ENCODE peak calls at places on chromosomes 12 and 14, in five cellular contexts. E is suprapubic skin, J is body of pancreas, G is gastrocnemius medialis, L is spleen. P is an unnamed sample. For H3K4me1, the result is how much of the 10 kb centered on the place peaks cover.

GRCh38 chr14:76091036-76091435 is 60.7 kb upstream of the GPATCH2L start:
- DNase-seq in E (peak), J (peak), G (peak), L (no peak), P (peak)

GRCh38 chr12:6534914-6535696 is 788 bp downstream of the GAPDH start:
- DNase-seq in E (peak), J (peak), G (peak), L (peak), P (peak)

GRCh38 chr14:73786632-73786941 is 65.0 kb upstream of the PTGR2 start:
- DNase-seq in E (no peak), J (peak), G (no peak), L (no peak), P (no peak)

GRCh38 chr14:33859306-33859705 is 91.6 kb downstream of the EGLN3 start:
- DNase-seq in E (no peak), J (no peak), G (no peak), L (no peak), P (no peak)

GRCh38 chr14:100246809-100247428 is 8.0 kb downstream of the YY1 start:
- DNase-seq in E (no peak), J (no peak), G (no peak), L (no peak), P (no peak)

GRCh38 chr14:50954811-50955372 is 10.6 kb upstream of the PYGL start:
- DNase-seq in E (no peak), J (no peak), G (no peak), L (no peak), P (no peak)

GRCh38 chr14:59679872-59680271 is 103.3 kb upstream of the CCDC175 start:
- DNase-seq in E (no peak), J (no peak), G (no peak), L (no peak), P (no peak)

GRCh38 chr12:108461071-108461670 is 53.9 kb upstream of the FICD start:
- DNase-seq in E (no peak), J (no peak), G (no peak), L (no peak), P (no peak)

GRCh38 chr12:127241056-127241830 is 1025.7 kb upstream of the TMEM132C start:
- DNase-seq in E (no peak), J (no peak), G (peak), L (no peak), P (no peak)

GRCh38 chr12:128940974-128941373 is 87.7 kb downstream of the GLT1D1 start:
- DNase-seq in E (no peak), J (no peak), G (no peak), L (no peak), P (no peak)

GRCh38 chr12:63913929-63914328 is 69.4 kb downstream of the SRGAP1 start:
- DNase-seq in E (no peak), J (no peak), G (no peak), L (no peak), P (no peak)
- H3K4me1 ChIP-seq in E (under half), J (half or more), G (under half), L (half or more), P (under half)

GRCh38 chr14:82385043-82385442 is 851.4 kb upstream of the SEL1L start:
- DNase-seq in E (no peak), J (peak), G (no peak), L (no peak), P (no peak)
- H3K27ac ChIP-seq in E (no peak), J (no peak), G (no peak), L (no peak), P (no peak)

GRCh38 chr14:68359862-68360552 is 432.9 kb downstream of the ZFP36L1 start:
- DNase-seq in E (no peak), J (peak), G (peak), L (no peak), P (peak)
- TF ChIP-seq POLR2A in E (no peak), J (no peak), G (no peak), L (no peak), P (no peak)

DNA sequence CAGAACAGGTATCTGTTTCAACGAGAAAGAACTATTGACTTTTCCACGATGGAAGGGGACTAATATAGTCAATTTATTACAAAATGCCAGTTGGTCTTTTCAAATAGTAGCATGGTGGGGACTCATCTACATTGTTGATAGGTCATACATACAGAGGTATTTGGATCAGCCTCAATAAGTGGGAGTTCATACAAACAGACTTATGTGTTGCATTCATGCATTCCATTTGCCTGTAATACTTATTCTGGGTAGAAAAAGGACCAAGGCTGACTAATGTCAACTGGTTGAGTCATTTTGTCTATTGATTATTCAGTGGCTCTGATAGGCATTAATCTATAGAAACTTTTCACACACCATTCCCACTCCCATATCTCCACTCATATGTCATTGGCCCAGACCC is 41.5 kb upstream of the GLIPR1 start:
- DNase-seq in E (no peak), J (no peak), G (no peak), L (no peak), P (no peak)
- H3K4me1 ChIP-seq in E (under half), J (under half), G (under half), L (under half), P (under half)

GRCh38 chr12:2027379-2027778 is 23.1 kb upstream of the DCP1B start:
- DNase-seq in E (no peak), J (no peak), G (no peak), L (no peak), P (no peak)
- H3K27ac ChIP-seq in E (no peak), J (no peak), G (no peak), L (no peak), P (peak)

GRCh38 chr12:131448254-131448795 is 262.6 kb upstream of the SFSWAP start:
- DNase-seq in E (no peak), J (no peak), G (no peak), L (peak), P (no peak)
- TF ChIP-seq POLR2A in E (no peak), J (no peak), G (no peak), L (no peak), P (no peak)

DNA sequence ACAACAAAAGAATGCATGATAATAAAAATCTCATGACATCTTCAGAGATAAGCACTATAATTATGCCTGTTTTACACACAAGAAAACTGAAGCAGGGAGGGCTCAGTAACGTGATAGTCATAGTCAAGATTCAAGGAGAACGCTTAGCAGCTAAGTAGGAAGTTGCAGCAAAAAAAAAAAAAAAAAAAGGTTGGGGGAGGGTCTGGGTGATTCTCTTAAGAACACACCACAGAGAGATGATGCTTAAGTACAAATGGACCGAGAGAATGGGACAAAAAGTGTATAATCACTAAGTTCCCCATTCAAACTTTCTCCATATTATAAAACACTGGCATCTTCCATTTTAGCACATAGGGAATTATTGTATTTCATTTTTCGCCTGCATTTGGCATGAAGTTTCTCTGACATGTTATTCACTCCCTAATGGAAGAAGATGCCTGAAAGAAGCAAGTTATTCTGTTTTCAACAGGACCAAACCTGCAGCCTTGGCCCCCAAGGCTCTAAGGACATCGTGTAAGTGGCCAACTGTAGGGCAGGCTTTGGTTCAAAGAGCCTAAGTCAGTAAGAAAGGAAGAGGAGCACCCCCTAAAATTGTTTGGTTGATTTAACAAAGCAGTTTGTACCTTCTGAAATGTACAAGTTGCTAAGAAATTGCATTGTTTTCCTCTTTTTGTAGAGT is 142.9 kb upstream of the TMPO start:
- DNase-seq in E (no peak), J (no peak), G (no peak), L (no peak), P (no peak)
- H3K4me1 ChIP-seq in E (under half), J (under half), G (under half), L (under half), P (under half)

GRCh38 chr12:121792607-121793500 is 634 bp downstream of the RHOF start:
- DNase-seq in E (no peak), J (peak), G (no peak), L (peak), P (no peak)

GRCh38 chr12:121793501-121793835 is at the start of gene RHOF:
- DNase-seq in E (no peak), J (peak), G (no peak), L (peak), P (no peak)

GRCh38 chr12:121795029-121795977 is 1.8 kb upstream of the RHOF start:
- DNase-seq in E (peak), J (peak), G (peak), L (peak), P (peak)

GRCh38 chr12:121794532-121795028 is 1.1 kb upstream of the RHOF start:
- DNase-seq in E (no peak), J (peak), G (no peak), L (peak), P (peak)

DNA sequence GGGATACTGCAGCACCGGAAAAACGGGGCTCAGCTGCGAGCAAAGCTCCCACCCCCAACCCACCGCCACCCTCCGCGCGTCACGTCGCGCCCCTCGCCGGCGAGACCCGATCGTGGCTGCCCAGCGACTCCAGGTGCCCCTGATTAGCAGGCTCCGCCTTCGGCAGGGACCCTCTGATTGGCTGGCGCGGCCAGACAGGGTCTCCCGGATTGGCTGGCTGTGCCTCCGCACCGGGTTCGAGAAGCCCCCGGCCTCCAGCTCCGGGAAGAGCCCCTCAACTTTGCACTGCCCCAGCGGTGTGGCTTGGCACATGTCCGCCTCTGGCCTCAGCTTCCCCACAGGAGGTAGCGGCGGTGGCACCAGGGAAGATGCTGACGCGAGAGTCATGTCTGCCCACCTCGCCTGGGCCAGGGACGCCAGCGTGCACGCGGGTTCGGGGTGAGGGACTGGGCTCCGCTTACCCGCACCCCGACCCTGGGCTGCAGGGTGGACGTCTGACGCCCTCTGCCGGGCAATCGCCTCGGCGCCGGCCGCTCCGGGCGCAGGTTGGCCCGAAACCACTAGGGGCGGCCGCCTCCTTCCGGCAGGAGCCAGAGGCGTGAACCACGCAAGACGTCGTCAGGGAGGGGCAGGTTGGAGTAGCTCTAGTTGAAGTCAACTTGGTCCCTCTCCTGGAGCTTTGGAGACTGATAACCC is 496 bp upstream of the RHOF start:
- DNase-seq in E (peak), J (peak), G (peak), L (peak), P (peak)
- H3K27ac ChIP-seq in E (peak), J (peak), G (peak), L (peak), P (peak)

DNA sequence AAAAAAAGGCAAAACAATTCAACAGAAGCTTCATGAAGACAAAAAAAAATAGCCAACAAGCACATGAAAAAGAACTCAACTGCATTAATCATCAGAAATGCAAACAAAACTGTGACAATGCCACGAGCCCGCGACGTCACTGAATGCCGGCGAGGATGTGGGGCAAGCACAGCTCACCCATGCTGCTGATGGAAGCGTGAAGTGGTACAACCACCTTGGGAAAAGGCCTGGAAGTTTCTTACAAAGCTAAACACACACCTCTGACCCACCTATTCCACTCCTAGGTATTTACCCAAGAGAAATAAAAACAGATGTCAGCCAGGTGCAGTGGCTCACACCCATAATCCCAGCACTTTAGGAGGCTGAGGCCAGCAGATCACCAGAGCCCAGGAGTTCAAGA is 10.5 kb downstream of the BTBD6 start:
- DNase-seq in E (no peak), J (peak), G (no peak), L (no peak), P (no peak)
- TF ChIP-seq POLR2A in E (no peak), J (no peak), G (no peak), L (no peak), P (no peak)

GRCh38 chr12:19165446-19165845 is 35.9 kb downstream of the PLEKHA5 start:
- DNase-seq in E (no peak), J (no peak), G (no peak), L (no peak), P (no peak)
- H3K4me1 ChIP-seq in E (under half), J (under half), G (under half), L (under half), P (under half)